ENCODE peak calls at places on chromosomes 4 and X, in four cellular contexts. U is HepG2, L is H1, A is GM12878. D is an unnamed sample.

GRCh38 chrX:53116101-53116500 is 22.2 kb downstream of the KANTR start:
- DNase-seq in U (no peak), L (no peak), A (no peak), D (no peak)

GRCh38 chr4:179292443-179292842 is 1850.2 kb upstream of the AGA start:
- DNase-seq in U (no peak), L (no peak), A (no peak), D (no peak)

GRCh38 chr4:113971706-113972360 is 7.6 kb downstream of the ARSJ start:
- DNase-seq in U (no peak), L (no peak), A (no peak), D (no peak)

GRCh38 chr4:184893836-184894571 is 68.2 kb upstream of the ACSL1 start:
- DNase-seq in U (no peak), L (no peak), A (no peak), D (no peak)

GRCh38 chr4:136793848-136794247 is 738.4 kb downstream of the PCDH18 start:
- DNase-seq in U (no peak), L (no peak), A (no peak), D (no peak)

GRCh38 chr4:185395255-185395955 is at the start of gene LRP2BP:
- DNase-seq in U (peak), L (no peak), A (peak), D (no peak)

GRCh38 chr4:17132226-17132625 is 233.8 kb upstream of the LDB2 start:
- DNase-seq in U (no peak), L (no peak), A (no peak), D (no peak)

GRCh38 chrX:154376768-154377167 is 2.3 kb upstream of the EMD start:
- DNase-seq in U (no peak), L (no peak), A (no peak), D (no peak)

GRCh38 chr4:1571165-1571908 is 112.8 kb downstream of the FAM53A start:
- DNase-seq in U (no peak), L (no peak), A (no peak), D (no peak)

GRCh38 chrX:153455571-153455970 is 9.7 kb upstream of the TREX2 start:
- DNase-seq in U (no peak), L (no peak), A (no peak), D (no peak)

GRCh38 chr4:119139316-119139715 is 3.7 kb downstream of the MYOZ2 start:
- DNase-seq in U (no peak), L (no peak), A (no peak), D (no peak)

GRCh38 chr4:109676886-109677285 is 26.4 kb downstream of the CASP6 start:
- DNase-seq in U (no peak), L (no peak), A (no peak), D (no peak)
- TF ChIP-seq CBX5 in U (no peak), L (no peak), A (no peak), D (no peak)

DNA sequence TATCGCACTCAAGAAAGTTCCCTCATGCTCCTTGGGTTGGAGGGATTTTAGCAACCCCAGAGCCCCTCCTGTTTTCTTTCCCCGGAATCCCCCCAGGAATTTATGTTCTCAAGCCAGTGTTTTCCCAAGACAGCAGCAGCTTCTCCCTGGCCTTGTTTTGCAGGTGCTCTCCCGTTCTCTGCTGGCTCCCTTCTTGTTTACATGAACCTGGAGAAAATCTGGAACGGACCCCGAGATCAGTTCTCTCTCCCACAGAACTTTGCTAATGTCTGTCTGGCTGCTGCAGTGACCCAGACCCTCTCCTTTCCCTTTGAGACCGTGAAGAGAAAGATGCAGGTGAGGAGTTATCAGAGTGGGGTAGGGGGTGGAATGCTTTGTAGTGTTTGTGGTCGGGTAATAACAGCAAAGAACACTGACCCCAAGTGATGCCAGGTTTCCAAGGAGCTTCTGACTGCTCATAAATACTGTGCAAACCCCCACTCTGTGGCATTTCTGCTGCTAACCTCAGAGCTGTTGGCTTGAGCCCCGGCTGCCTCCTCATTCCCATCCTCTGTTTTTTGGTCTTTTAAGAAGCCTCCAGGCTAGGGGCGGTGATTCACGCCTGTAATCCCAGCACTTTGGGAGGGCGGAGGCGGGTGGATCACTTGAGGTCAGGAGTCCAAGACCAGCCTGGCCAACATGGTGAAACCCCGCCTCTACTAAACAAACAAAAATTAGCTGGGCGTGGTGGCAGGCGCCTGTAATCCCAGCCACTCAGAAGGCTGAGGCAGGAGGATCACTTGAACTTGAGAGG is 11.1 kb downstream of the SLC25A43 start:
- DNase-seq in U (peak), L (no peak), A (no peak), D (no peak)
- TF ChIP-seq TAF1 in U (no peak), L (no peak), A (no peak), D (no peak)

DNA sequence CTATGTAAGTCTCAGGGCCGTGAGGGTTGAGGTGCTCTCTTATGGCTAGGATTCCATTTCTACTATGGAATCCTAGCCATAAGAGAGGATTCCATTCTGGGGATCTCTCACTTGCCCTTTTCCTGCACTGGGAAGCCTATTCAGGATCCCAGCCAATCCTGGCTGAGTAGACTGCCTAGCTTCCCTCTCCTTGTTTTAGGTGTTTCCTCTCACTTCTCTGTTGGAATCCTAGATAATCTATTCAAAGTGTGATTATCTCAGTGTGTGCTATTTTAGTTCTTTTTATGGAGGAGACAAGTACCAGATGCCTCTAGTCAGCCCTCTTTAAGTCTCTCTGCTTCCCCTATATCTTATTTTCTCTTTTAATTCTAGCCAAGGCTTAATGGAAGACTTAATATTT is 34.4 kb upstream of the DDIT4L start:
- DNase-seq in U (no peak), L (no peak), A (no peak), D (no peak)
- H3K27ac ChIP-seq in U (no peak), L (no peak), A (no peak), D (no peak)

DNA sequence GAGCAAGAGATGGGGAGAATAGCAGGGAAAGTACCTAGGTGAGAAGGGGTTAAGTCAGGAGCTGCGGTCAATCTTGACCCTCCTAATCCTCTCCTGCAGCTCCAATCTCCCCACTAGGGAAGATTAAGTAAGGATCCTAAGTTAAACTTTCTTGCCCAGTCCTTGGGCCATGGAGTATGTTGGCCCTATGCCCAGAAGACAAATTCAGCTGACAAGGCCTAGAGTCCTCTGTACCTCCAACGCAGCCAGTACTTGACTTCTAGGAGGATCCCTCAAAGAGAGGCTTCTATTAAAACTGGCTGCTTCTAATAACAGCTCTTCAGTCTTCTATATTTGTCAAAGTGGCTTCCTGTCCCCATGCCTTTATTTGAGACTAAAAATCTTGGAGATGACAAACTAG is 1.4 kb downstream of the CLDN2 start:
- DNase-seq in U (no peak), L (no peak), A (no peak), D (no peak)
- TF ChIP-seq CBX5 in U (no peak), L (no peak), A (no peak), D (no peak)

DNA sequence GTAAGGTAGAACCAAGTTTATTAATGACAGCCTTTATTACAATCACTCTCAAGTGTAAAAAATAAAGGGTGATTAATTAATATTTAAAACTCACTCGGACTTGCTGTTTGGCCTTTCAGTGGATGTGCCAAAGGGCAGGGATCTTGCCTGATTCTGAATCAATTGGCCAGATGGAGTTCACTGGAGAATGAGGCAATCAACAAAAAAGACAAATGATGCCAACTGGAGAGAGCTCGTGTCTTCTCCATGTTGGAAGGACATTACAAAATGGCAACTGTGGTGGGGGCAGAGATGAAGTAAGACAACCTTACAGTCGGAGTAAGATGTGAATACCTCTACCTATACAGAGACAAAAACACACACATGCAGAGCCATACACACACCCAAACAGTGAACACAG is 188.0 kb downstream of the TSPAN5 start:
- DNase-seq in U (no peak), L (no peak), A (no peak), D (no peak)
- TF ChIP-seq TAF1 in U (no peak), L (no peak), A (no peak), D (no peak)